ENCODE peak calls at places on chromosome 13, in six cellular contexts. V, E, C, K, U and Y are unnamed samples.

GRCh38 chr13:38796890-38797289 is 110.0 kb downstream of the FREM2 start:
- DNase-seq in V (no peak), E (no peak), C (no peak), K (no peak), U (no peak), Y (no peak)

GRCh38 chr13:36752673-36753072 is 66.3 kb upstream of the RFXAP start:
- DNase-seq in V (no peak), E (no peak), C (no peak), K (no peak), U (no peak), Y (no peak)

GRCh38 chr13:22009500-22009899 is 338.6 kb downstream of the FGF9 start:
- DNase-seq in V (no peak), E (no peak), C (no peak), K (no peak), U (no peak), Y (no peak)

GRCh38 chr13:80339841-80340642 is 884 bp downstream of the SPRY2 start:
- DNase-seq in V (no peak), E (peak; percentile 57), C (peak; percentile 19), K (peak; percentile 23), U (peak; percentile 76), Y (no peak)

GRCh38 chr13:27960362-27961226 is 8.5 kb downstream of the CDX2 start:
- DNase-seq in V (no peak), E (peak; percentile 8), C (peak; percentile 36), K (peak; percentile 76), U (no peak), Y (peak; percentile 19)

GRCh38 chr13:91698767-91699166 is 300.3 kb downstream of the GPC5 start:
- DNase-seq in V (no peak), E (no peak), C (no peak), K (no peak), U (no peak), Y (no peak)

GRCh38 chr13:62387642-62388041 is 972.0 kb upstream of the PCDH20 start:
- DNase-seq in V (no peak), E (no peak), C (no peak), K (no peak), U (no peak), Y (no peak)

GRCh38 chr13:98141938-98142426 is 912 bp upstream of the FARP1 start:
- DNase-seq in V (no peak), E (no peak), C (no peak), K (no peak), U (peak; percentile 66), Y (no peak)

GRCh38 chr13:83325454-83325853 is 556.8 kb downstream of the SLITRK1 start:
- DNase-seq in V (no peak), E (no peak), C (no peak), K (no peak), U (no peak), Y (no peak)

GRCh38 chr13:77339408-77339807 is 12.5 kb upstream of the MYCBP2 start:
- DNase-seq in V (no peak), E (no peak), C (no peak), K (no peak), U (no peak), Y (no peak)

GRCh38 chr13:109148243-109148642 is 518.8 kb downstream of the MYO16 start:
- DNase-seq in V (no peak), E (peak; percentile 97), C (peak; percentile 69), K (no peak), U (no peak), Y (no peak)

GRCh38 chr13:104592127-104592526 is 1525.9 kb upstream of the SLC10A2 start:
- DNase-seq in V (no peak), E (peak; percentile 7), C (peak; percentile 27), K (no peak), U (no peak), Y (no peak)

GRCh38 chr13:33543089-33543459 is 257.5 kb upstream of the STARD13 start:
- DNase-seq in V (no peak), E (no peak), C (no peak), K (no peak), U (no peak), Y (no peak)

GRCh38 chr13:27245610-27246009 is 5.7 kb upstream of the RPL21 start:
- DNase-seq in V (no peak), E (no peak), C (no peak), K (no peak), U (no peak), Y (no peak)

GRCh38 chr13:29958476-29958875 is 108.1 kb upstream of the UBL3 start:
- DNase-seq in V (no peak), E (no peak), C (no peak), K (no peak), U (no peak), Y (no peak)

GRCh38 chr13:111115051-111115840 is at the start of gene ARHGEF7:
- DNase-seq in V (no peak), E (peak; percentile 13), C (no peak), K (peak; percentile 36), U (peak; percentile 74), Y (no peak)

GRCh38 chr13:44649834-44650233 is 73.7 kb upstream of the TSC22D1 start:
- DNase-seq in V (no peak), E (no peak), C (no peak), K (no peak), U (no peak), Y (no peak)

GRCh38 chr13:44649118-44649455 is 73.0 kb upstream of the TSC22D1 start:
- DNase-seq in V (no peak), E (no peak), C (no peak), K (no peak), U (no peak), Y (no peak)

GRCh38 chr13:44646044-44646443 is 69.9 kb upstream of the TSC22D1 start:
- DNase-seq in V (no peak), E (no peak), C (no peak), K (no peak), U (no peak), Y (no peak)

GRCh38 chr13:44651209-44651608 is 75.1 kb upstream of the TSC22D1 start:
- DNase-seq in V (no peak), E (no peak), C (no peak), K (no peak), U (no peak), Y (no peak)

GRCh38 chr13:44648392-44649117 is 72.4 kb upstream of the TSC22D1 start:
- DNase-seq in V (no peak), E (peak; percentile 54), C (no peak), K (no peak), U (no peak), Y (no peak)
- TF ChIP-seq CTCF in V (no peak), E (peak; percentile 50), C (no peak), K (peak; percentile 69), U (no peak), Y (peak; percentile 29)

DNA sequence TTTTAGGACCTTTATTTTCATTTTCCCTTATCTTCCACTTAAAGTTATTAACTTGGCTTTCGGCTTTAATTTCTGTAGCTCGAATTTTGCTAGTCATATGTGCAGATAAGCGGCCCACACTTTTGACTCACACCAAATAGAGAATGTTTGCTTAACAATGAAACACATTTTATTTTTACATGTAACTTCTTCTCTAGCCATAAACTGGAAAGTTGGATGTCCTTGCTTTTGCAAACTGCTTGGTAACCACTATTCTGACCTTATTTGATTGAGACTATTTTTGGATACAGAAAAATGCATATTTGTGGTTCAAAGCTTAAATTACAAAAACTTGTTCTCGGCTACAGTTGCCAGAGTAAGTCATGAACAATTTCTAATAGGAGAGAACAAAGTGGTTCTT is 600.0 kb downstream of the KCTD12 start:
- DNase-seq in V (no peak), E (peak; percentile 35), C (no peak), K (no peak), U (no peak), Y (no peak)
- TF ChIP-seq CTCF in V (no peak), E (no peak), C (no peak), K (no peak), U (no peak), Y (no peak)

GRCh38 chr13:51258612-51259358 is 36.6 kb downstream of the FAM124A start:
- DNase-seq in V (no peak), E (no peak), C (no peak), K (no peak), U (no peak), Y (no peak)

GRCh38 chr13:51260154-51260553 is 38.0 kb downstream of the FAM124A start:
- DNase-seq in V (no peak), E (no peak), C (no peak), K (no peak), U (no peak), Y (no peak)

GRCh38 chr13:51261610-51262249 is 39.5 kb downstream of the FAM124A start:
- DNase-seq in V (no peak), E (no peak), C (no peak), K (no peak), U (no peak), Y (no peak)

GRCh38 chr13:51259359-51259645 is 37.1 kb downstream of the FAM124A start:
- DNase-seq in V (no peak), E (no peak), C (no peak), K (no peak), U (no peak), Y (no peak)

DNA sequence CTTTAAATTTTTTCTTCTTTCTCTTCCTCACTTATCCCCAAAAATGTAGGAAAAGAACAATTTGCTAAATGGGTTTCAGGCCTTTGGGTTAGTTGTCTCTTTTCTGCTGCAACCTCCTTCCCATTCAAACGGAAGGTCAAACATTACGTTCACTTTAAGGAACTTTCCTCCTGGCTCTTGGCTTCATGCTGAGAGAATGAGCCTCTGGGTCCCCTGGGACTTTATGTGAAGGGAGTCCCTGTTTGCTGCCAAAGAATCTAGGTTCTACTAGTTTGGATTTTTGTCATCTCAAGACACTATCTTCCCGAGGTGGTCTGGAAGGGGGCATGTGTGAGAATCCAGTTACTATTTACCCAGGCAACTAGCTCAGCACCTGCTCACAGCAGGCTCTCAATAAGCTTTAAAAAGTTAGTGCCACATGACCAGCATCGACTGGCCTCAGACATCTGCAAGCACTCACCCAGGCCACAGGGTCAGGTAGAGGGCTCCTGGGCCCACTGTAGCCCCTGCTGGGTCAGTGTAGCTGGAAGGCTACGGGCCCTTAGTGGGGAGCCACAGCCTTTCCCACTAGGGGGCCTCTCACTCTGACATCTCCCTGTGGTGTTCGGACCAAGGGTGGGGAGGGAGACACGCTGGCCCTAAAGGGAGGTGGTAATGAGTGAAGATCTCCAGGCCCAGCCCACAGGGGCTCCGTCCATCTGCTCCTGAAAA is 40.5 kb downstream of the FAM124A start:
- DNase-seq in V (no peak), E (no peak), C (no peak), K (no peak), U (no peak), Y (no peak)
- TF ChIP-seq CTCF in V (no peak), E (peak; percentile 33), C (no peak), K (peak; percentile 28), U (no peak), Y (peak; percentile 12)

DNA sequence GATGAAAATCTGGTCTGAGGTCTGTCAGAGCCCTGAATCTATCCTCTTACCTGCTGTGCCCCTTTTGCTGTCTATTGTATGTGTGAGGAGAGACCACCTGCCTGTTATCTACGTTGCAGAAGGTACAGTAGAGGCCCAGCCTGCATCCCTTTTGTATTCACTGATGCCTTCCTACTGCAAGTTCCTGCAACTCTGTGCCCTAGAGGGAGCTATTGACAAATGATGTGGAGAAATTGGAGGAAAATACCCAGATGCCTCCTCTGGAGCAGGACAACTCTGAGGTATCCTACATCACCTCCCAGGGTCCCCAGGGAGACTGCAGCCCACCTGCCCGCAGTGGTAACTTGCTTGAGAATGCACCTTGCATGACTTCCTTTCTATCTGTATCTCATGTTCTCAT is 33.7 kb downstream of the SIAH3 start:
- DNase-seq in V (no peak), E (peak; percentile 3), C (no peak), K (no peak), U (no peak), Y (no peak)
- TF ChIP-seq CTCF in V (no peak), E (peak; percentile 31), C (no peak), K (no peak), U (no peak), Y (peak; percentile 4)

GRCh38 chr13:72808917-72809500 is 27.1 kb downstream of the PIBF1 start:
- DNase-seq in V (no peak), E (peak; percentile 27), C (peak; percentile 5), K (no peak), U (no peak), Y (no peak)
- TF ChIP-seq CTCF in V (no peak), E (peak; percentile 42), C (peak; percentile 55), K (peak; percentile 75), U (peak; percentile 38), Y (peak; percentile 35)

GRCh38 chr13:52846567-52847321 is 1.7 kb downstream of the PCDH8 start:
- DNase-seq in V (no peak), E (peak; percentile 4), C (peak; percentile 32), K (peak; percentile 90), U (no peak), Y (no peak)
- TF ChIP-seq CTCF in V (no peak), E (no peak), C (no peak), K (peak; percentile 72), U (peak; percentile 26), Y (peak; percentile 40)